ENCODE peak calls at places on chromosome 16, in seven cellular contexts. J, D, P, Q, L, V and A are unnamed samples.
A peak's percentile ranks its signal among the peaks of the same experiment; 100 is the strongest.

GRCh38 chr16:64469906-64470702 is 651.8 kb downstream of the CDH11 start:
- DNase-seq in J (no peak), D (no peak), V (no peak), L (no peak), Q (peak; percentile 55), P (no peak), A (peak; percentile 35)

GRCh38 chr16:55370762-55371482 is 46.9 kb downstream of the IRX6 start:
- DNase-seq in D (peak; percentile 9), V (peak; percentile 65), P (peak; percentile 19), J (peak; percentile 14), L (peak; percentile 83), Q (peak; percentile 57), A (peak; percentile 24)

GRCh38 chr16:4244254-4244812 is 2.5 kb upstream of the SRL start:
- DNase-seq in Q (peak; percentile 53), V (no peak), P (no peak), D (no peak), J (no peak), L (no peak), A (no peak)

GRCh38 chr16:83715217-83715920 is 92.4 kb upstream of the HSBP1 start:
- DNase-seq in P (no peak), Q (peak; percentile 10), V (no peak), J (no peak), L (no peak), D (no peak), A (no peak)

GRCh38 chr16:4852221-4852872 is 5.1 kb downstream of the UBN1 start:
- DNase-seq in V (no peak), D (no peak), L (no peak), Q (peak; percentile 19), J (no peak), P (peak; percentile 52), A (peak; percentile 36)

GRCh38 chr16:66928702-66929388 is 3.5 kb upstream of the RRAD start:
- DNase-seq in V (no peak), Q (peak; percentile 51), D (no peak), P (peak; percentile 33), J (no peak), L (no peak), A (peak; percentile 25)

GRCh38 chr16:78277374-78277773 is 177.9 kb downstream of the WWOX start:
- DNase-seq in D (no peak), V (no peak), J (no peak), Q (no peak), L (no peak), P (no peak), A (no peak)

GRCh38 chr16:58551496-58551895 is 36.2 kb downstream of the SETD6 start:
- DNase-seq in V (no peak), L (no peak), D (no peak), P (no peak), J (no peak), Q (peak; percentile 24), A (no peak)

GRCh38 chr16:76816475-76816874 is 374.5 kb upstream of the MON1B start:
- DNase-seq in P (no peak), Q (no peak), J (no peak), L (no peak), V (no peak), D (no peak), A (no peak)

GRCh38 chr16:69435977-69436729 is 11.7 kb downstream of the CYB5B start:
- DNase-seq in Q (no peak), D (no peak), P (no peak), J (no peak), L (no peak), V (no peak), A (no peak)

GRCh38 chr16:15032547-15033308 is 23.1 kb downstream of the NTAN1 start:
- DNase-seq in L (no peak), P (no peak), Q (peak; percentile 68), V (no peak), J (no peak), D (no peak), A (peak; percentile 58)

GRCh38 chr16:83058376-83058775 is 431.6 kb downstream of the CDH13 start:
- DNase-seq in D (no peak), Q (no peak), V (no peak), L (no peak), J (no peak), P (no peak), A (no peak)

GRCh38 chr16:81623365-81624102 is 155.6 kb upstream of the PLCG2 start:
- DNase-seq in D (peak; percentile 33), V (no peak), P (peak; percentile 54), L (peak; percentile 29), Q (peak; percentile 73), J (no peak), A (peak; percentile 68)

GRCh38 chr16:3745751-3746355 is 28.5 kb upstream of the TRAP1 start:
- DNase-seq in P (peak; percentile 53), J (no peak), L (no peak), Q (peak; percentile 83), D (no peak), V (no peak), A (peak; percentile 16)

GRCh38 chr16:26330654-26331053 is 638.9 kb downstream of the HS3ST4 start:
- DNase-seq in D (no peak), L (no peak), Q (no peak), P (no peak), V (no peak), J (no peak), A (no peak)

GRCh38 chr16:741986-742629 is 1.3 kb upstream of the CIAO3 start:
- DNase-seq in J (no peak), V (no peak), Q (no peak), L (no peak), P (no peak), D (no peak), A (no peak)

GRCh38 chr16:54912720-54913119 is 17.9 kb upstream of the IRX5 start:
- DNase-seq in Q (no peak), P (no peak), L (no peak), D (no peak), J (no peak), V (no peak), A (no peak)

GRCh38 chr16:70635356-70636016 is 10.9 kb upstream of the IL34 start:
- DNase-seq in J (peak; percentile 46), Q (peak; percentile 71), D (no peak), V (no peak), P (peak; percentile 75), L (no peak), A (peak; percentile 93)

GRCh38 chr16:24156777-24157176 is 99.4 kb upstream of the CACNG3 start:
- DNase-seq in D (no peak), V (no peak), P (no peak), Q (no peak), L (no peak), J (no peak), A (no peak)

GRCh38 chr16:13629704-13630103 is 290.2 kb upstream of the ERCC4 start:
- DNase-seq in J (no peak), V (no peak), L (no peak), Q (no peak), D (no peak), P (no peak), A (no peak)

GRCh38 chr16:83955218-83956130 is 2.4 kb downstream of the OSGIN1 start:
- DNase-seq in J (peak; percentile 5), D (no peak), Q (peak; percentile 80), P (peak; percentile 58), L (no peak), V (no peak), A (peak; percentile 36)

GRCh38 chr16:66414891-66415290 is 12.2 kb upstream of the BEAN1 start:
- DNase-seq in P (peak; percentile 83), L (no peak), D (no peak), V (no peak), Q (no peak), J (no peak), A (no peak)

GRCh38 chr16:66936462-66936861 is 1.1 kb downstream of the CES2 start:
- DNase-seq in Q (no peak), V (no peak), L (no peak), J (no peak), P (no peak), D (no peak), A (no peak)

GRCh38 chr16:67649494-67649931 is 4.6 kb downstream of the CARMIL2 start:
- DNase-seq in D (no peak), Q (no peak), L (no peak), P (no peak), J (no peak), V (no peak), A (no peak)

GRCh38 chr16:15986261-15986660 is 36.8 kb downstream of the ABCC1 start:
- DNase-seq in V (no peak), P (no peak), J (no peak), D (no peak), Q (no peak), L (no peak), A (no peak)

GRCh38 chr16:27779719-27780161 is 229.8 kb downstream of the KATNIP start:
- DNase-seq in P (peak; percentile 61), V (no peak), Q (peak; percentile 75), J (peak; percentile 10), D (no peak), L (no peak), A (peak; percentile 56)
- TF ChIP-seq CTCF in P (peak; percentile 67), V (no peak), Q (peak; percentile 77), J (peak; percentile 79), D (no peak), L (no peak), A (peak; percentile 59)

DNA sequence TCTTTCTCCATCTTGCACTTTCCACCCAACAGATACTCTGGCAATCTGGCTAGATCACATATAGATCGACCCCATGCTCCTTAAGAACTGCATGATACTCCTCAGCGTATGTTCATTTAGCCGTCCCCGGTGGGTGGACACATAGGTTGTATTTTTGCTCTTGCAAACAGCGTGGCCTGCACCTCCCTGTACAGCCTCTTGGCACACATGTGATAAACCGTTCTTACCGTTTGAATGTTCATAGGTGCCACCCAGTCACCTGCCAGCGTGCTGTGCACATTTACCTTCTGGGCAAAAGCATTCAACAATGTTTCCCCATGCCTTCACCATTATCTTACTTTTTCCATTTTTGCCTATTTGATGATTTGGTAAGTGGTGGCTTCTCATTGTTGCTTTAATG is 6.2 kb downstream of the TNP2 start:
- DNase-seq in D (no peak), J (no peak), V (no peak), Q (no peak), P (no peak), L (no peak), A (no peak)
- H3K4me3 ChIP-seq in D (no peak overlapping the region), J (no peak overlapping the region), V (no peak overlapping the region), Q (no peak overlapping the region), P (no peak overlapping the region), L (no peak overlapping the region), A (no peak overlapping the region)

GRCh38 chr16:2507052-2507678 is 6.6 kb upstream of the ATP6V0C start:
- DNase-seq in D (no peak), J (no peak), L (peak; percentile 69), P (no peak), V (no peak), Q (no peak), A (no peak)
- TF ChIP-seq CTCF in D (no peak), J (no peak), L (no peak), P (no peak), V (no peak), Q (no peak), A (no peak)

GRCh38 chr16:79876332-79876730 is 275.8 kb upstream of the MAF start:
- DNase-seq in L (no peak), J (no peak), D (no peak), Q (no peak), P (no peak), V (no peak), A (no peak)

GRCh38 chr16:79873825-79874224 is 273.3 kb upstream of the MAF start:
- DNase-seq in V (no peak), D (no peak), Q (no peak), P (no peak), L (no peak), J (no peak), A (no peak)

GRCh38 chr16:79871906-79872305 is 271.4 kb upstream of the MAF start:
- DNase-seq in Q (no peak), P (no peak), V (no peak), D (no peak), L (no peak), J (no peak), A (no peak)

GRCh38 chr16:79870016-79870886 is 269.7 kb upstream of the MAF start:
- DNase-seq in J (no peak), D (no peak), Q (no peak), L (no peak), P (no peak), V (no peak), A (no peak)

GRCh38 chr16:79874391-79874790 is 273.9 kb upstream of the MAF start:
- DNase-seq in L (peak; percentile 67), Q (no peak), D (no peak), V (no peak), P (no peak), J (no peak), A (no peak)
- H3K4me3 ChIP-seq in L (no peak overlapping the region), Q (no peak overlapping the region), D (no peak overlapping the region), V (no peak overlapping the region), P (no peak overlapping the region), J (no peak overlapping the region), A (no peak overlapping the region)